ENCODE peak calls at places on chromosomes 16 and 17, in seven cellular contexts. X is psoas muscle, S is colonic mucosa, W is thoracic aorta, Y is right atrium auricular region, T is gastrocnemius medialis, M is heart right ventricle. N is an unnamed sample. For H3K4me1 and H3K27me3, the result is how much of the 10 kb centered on the place peaks cover.

GRCh38 chr17:56935461-56935860 is 21.6 kb upstream of the TRIM25 start:
- DNase-seq in Y (no peak), M (no peak), W (no peak), T (no peak), X (no peak), S (no peak), N (no peak)

GRCh38 chr17:76594676-76595075 is 9.0 kb upstream of the ST6GALNAC2 start:
- DNase-seq in T (no peak), X (no peak), S (no peak), Y (no peak), W (no peak), M (no peak), N (no peak)

GRCh38 chr17:82684207-82684903 is 14.1 kb downstream of the RAB40B start:
- DNase-seq in M (no peak), X (peak), W (no peak), S (peak), T (no peak), Y (no peak), N (no peak)

GRCh38 chr17:20066253-20066652 is 57.1 kb downstream of the SPECC1 start:
- DNase-seq in T (no peak), X (peak), Y (peak), W (peak), S (no peak), M (peak), N (no peak)

GRCh38 chr16:48892884-48893283 is 282.9 kb upstream of the N4BP1 start:
- DNase-seq in W (no peak), T (no peak), X (no peak), Y (no peak), S (no peak), M (no peak), N (no peak)

GRCh38 chr16:802914-803750 is 2.6 kb upstream of the GNG13 start:
- DNase-seq in S (no peak), X (no peak), W (no peak), M (no peak), T (no peak), Y (no peak), N (no peak)

GRCh38 chr17:4509402-4509801 is 10.7 kb downstream of the SPNS2 start:
- DNase-seq in W (no peak), M (no peak), S (no peak), T (no peak), X (no peak), Y (no peak), N (peak)

GRCh38 chr16:77409311-77409710 is 25.5 kb downstream of the ADAMTS18 start:
- DNase-seq in S (no peak), W (no peak), M (no peak), X (no peak), T (no peak), Y (no peak), N (no peak)

GRCh38 chr16:56041556-56042140 is 149.6 kb upstream of the GNAO1 start:
- DNase-seq in Y (no peak), W (no peak), M (peak), X (no peak), T (no peak), S (no peak), N (no peak)

GRCh38 chr17:35087731-35088646 is 24.5 kb upstream of the RFFL start:
- DNase-seq in Y (peak), M (peak), W (no peak), T (peak), S (peak), X (peak), N (peak)

GRCh38 chr17:17484451-17484899 is 7.7 kb downstream of the MED9 start:
- DNase-seq in S (no peak), T (no peak), W (no peak), Y (no peak), M (no peak), X (no peak), N (peak)

GRCh38 chr16:3235856-3236669 is 1.1 kb upstream of the ZNF200 start:
- DNase-seq in M (peak), X (peak), T (no peak), S (peak), Y (peak), W (no peak), N (peak)

GRCh38 chr17:55308613-55309332 is 44.0 kb downstream of the HLF start:
- DNase-seq in M (no peak), W (no peak), Y (no peak), X (no peak), T (no peak), S (no peak), N (no peak)

GRCh38 chr16:68902376-68903345 is 59.3 kb downstream of the TANGO6 start:
- DNase-seq in Y (no peak), S (peak), W (no peak), X (no peak), T (peak), M (peak), N (no peak)

GRCh38 chr17:77106874-77107358 is 33.9 kb upstream of the SEC14L1 start:
- DNase-seq in S (no peak), T (no peak), M (no peak), X (no peak), Y (no peak), W (no peak), N (no peak)

GRCh38 chr16:20903889-20904506 is 3.4 kb downstream of the LYRM1 start:
- DNase-seq in T (no peak), Y (no peak), W (no peak), X (no peak), M (no peak), S (no peak), N (no peak)

GRCh38 chr17:80703109-80703508 is 158.5 kb downstream of the RPTOR start:
- DNase-seq in W (no peak), S (no peak), X (no peak), M (no peak), T (no peak), Y (no peak), N (no peak)

GRCh38 chr16:22264786-22265185 is 32.4 kb upstream of the POLR3E start:
- DNase-seq in S (no peak), X (no peak), W (no peak), M (no peak), T (no peak), Y (no peak), N (no peak)

GRCh38 chr16:66240996-66241395 is 125.5 kb upstream of the CDH5 start:
- DNase-seq in T (no peak), W (no peak), X (no peak), S (no peak), M (no peak), Y (no peak), N (no peak)

GRCh38 chr16:69311533-69312388 is 611 bp downstream of the VPS4A start:
- DNase-seq in Y (no peak), S (peak), M (no peak), T (no peak), X (peak), W (no peak), N (peak)

GRCh38 chr17:81405382-81406005 is 10.2 kb downstream of the BAHCC1 start:
- DNase-seq in S (no peak), W (peak), Y (peak), M (peak), T (no peak), X (peak), N (no peak)

GRCh38 chr17:38334480-38335364 is 9.0 kb downstream of the GPR179 start:
- DNase-seq in W (no peak), X (no peak), T (no peak), M (no peak), S (no peak), Y (no peak), N (no peak)

GRCh38 chr16:25626172-25626571 is 65.6 kb upstream of the HS3ST4 start:
- DNase-seq in Y (no peak), W (no peak), X (no peak), T (no peak), S (no peak), M (no peak), N (no peak)

GRCh38 chr16:46751381-46751780 is 3.2 kb upstream of the MYLK3 start:
- DNase-seq in Y (no peak), T (no peak), X (no peak), S (no peak), M (no peak), W (no peak), N (no peak)

GRCh38 chr17:70271672-70272071 is 102.3 kb downstream of the KCNJ2 start:
- DNase-seq in M (no peak), Y (no peak), W (no peak), S (no peak), X (no peak), T (no peak), N (no peak)

GRCh38 chr17:56593741-56594527 is 435 bp downstream of the NOG start:
- DNase-seq in W (no peak), M (peak), Y (no peak), S (peak), T (peak), X (peak), N (peak)

GRCh38 chr16:87765473-87765775 is 362 bp downstream of the KLHDC4 start:
- DNase-seq in X (no peak), Y (no peak), T (no peak), M (no peak), S (no peak), W (no peak), N (peak)

GRCh38 chr16:78040396-78040795 is 18.0 kb downstream of the CLEC3A start:
- DNase-seq in T (no peak), M (no peak), W (no peak), Y (no peak), X (no peak), S (no peak), N (no peak)

GRCh38 chr17:29577778-29578211 is 9.3 kb downstream of the TP53I13 start:
- DNase-seq in S (no peak), T (no peak), W (no peak), Y (no peak), X (peak), M (peak), N (no peak)

GRCh38 chr16:6038966-6039530 is 941.5 kb upstream of the EEF2KMT start:
- DNase-seq in S (no peak), M (no peak), X (no peak), Y (no peak), T (no peak), W (no peak), N (no peak)

GRCh38 chr17:3512512-3513171 is 36.8 kb downstream of the ASPA start:
- DNase-seq in S (peak), X (peak), T (peak), Y (peak), W (no peak), M (peak), N (no peak)

GRCh38 chr16:56519459-56520250 is at the start of gene BBS2:
- DNase-seq in M (peak), W (peak), X (peak), T (peak), Y (peak), S (peak), N (peak)

GRCh38 chr17:37570527-37571093 is 38.6 kb downstream of the SYNRG start:
- DNase-seq in M (peak), Y (no peak), X (peak), T (no peak), W (no peak), S (peak), N (peak)

GRCh38 chr17:81419333-81419885 is 24.2 kb downstream of the BAHCC1 start:
- DNase-seq in S (peak), Y (peak), M (peak), X (peak), W (peak), T (no peak), N (peak)

GRCh38 chr17:50920891-50921595 is 54.9 kb upstream of the TOB1 start:
- DNase-seq in T (no peak), S (peak), Y (no peak), M (no peak), X (no peak), W (no peak), N (no peak)

GRCh38 chr17:29237476-29238132 is 9.1 kb upstream of the CRYBA1 start:
- DNase-seq in S (no peak), X (no peak), Y (no peak), T (no peak), W (no peak), M (no peak), N (no peak)

GRCh38 chr17:57955183-57955952 is at the start of gene CUEDC1:
- DNase-seq in M (peak), X (peak), S (peak), W (no peak), Y (no peak), T (peak), N (peak)
- TF ChIP-seq CTCF in M (peak), X (peak), S (no peak), W (peak), Y (peak), T (peak), N (peak)

GRCh38 chr17:63698886-63699637 is 863 bp downstream of the LIMD2 start:
- DNase-seq in T (no peak), W (no peak), S (peak), M (peak), Y (no peak), X (peak), N (peak)
- H3K4me1 ChIP-seq in T (under half), W (under half), S (under half), M (under half), Y (under half), X (under half), N (under half)

GRCh38 chr17:48322060-48322459 is 108.0 kb downstream of the SKAP1 start:
- DNase-seq in S (no peak), T (no peak), X (no peak), Y (no peak), M (no peak), W (no peak), N (no peak)
- H3K27me3 ChIP-seq in S (under half), T (under half), X (under half), Y (under half), M (under half), W (under half), N (under half)

DNA sequence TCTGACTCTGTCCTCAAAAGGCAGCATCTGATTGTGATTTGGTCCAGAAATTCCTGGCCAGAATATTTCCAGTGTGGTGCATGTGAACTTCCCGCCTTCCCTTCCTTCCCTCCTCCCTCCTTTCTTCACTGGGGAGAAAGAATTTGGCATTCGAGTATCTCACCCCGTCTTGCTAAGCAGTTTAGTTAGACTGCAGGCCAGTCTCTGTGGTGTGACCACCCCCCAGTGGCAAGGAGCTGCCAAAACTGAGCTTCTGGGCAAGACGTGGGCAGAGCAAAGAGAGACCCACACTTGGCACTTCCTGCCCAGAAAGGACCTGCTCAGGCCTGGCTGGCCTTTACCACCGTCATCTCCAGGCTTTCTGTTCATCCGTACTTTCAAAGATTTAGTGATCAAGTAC is 36.4 kb downstream of the SNX20 start:
- DNase-seq in Y (no peak), S (no peak), M (peak), T (no peak), X (no peak), W (no peak), N (no peak)
- TF ChIP-seq CTCF in Y (no peak), S (peak), M (peak), T (no peak), X (no peak), W (peak), N (peak)

DNA sequence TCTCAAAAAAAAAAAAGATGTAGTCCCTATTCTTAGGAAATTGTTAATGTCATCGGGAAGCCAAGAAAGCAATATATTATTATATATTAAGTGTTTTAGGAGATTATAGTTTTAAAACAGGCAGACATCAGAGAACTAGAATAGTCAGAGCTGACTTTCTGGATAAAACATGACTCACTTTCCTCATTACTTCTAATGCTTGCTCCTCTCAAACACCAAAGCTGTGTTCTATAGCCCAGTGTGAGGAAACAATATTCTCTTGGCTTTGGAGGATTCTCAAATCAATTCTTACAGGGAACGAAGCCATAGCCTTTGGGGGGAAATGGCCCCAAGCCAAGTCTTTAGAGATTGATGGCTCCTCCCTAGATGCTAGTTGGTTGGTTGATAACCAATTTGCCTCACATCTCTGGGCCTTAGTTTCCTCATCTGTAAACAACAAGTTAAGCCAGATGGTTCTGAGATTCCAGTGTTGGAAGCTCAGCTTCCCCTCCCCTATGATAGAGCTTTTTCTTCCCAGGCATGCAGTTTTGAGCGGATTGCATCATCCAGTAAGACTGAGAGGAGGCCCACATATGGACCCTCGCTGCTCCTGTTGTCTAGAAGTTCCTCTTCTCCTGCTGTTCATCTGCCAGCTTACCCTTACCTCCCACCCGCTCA is 12.4 kb downstream of the NMT1 start:
- DNase-seq in X (no peak), M (no peak), S (no peak), W (no peak), T (no peak), Y (peak), N (no peak)
- H3K4me1 ChIP-seq in X (under half), M (under half), S (under half), W (under half), T (under half), Y (under half), N (under half)